ENCODE peak calls at places on chromosomes 16 and 17, in five cellular contexts. One of them, this sample, is unnamed.

GRCh38 chr17:80005360-80006338 is 30.0 kb downstream of the TBC1D16 start:
- DNase-seq in CD8-positive, alpha-beta memory T cell: peak; percentile 71
- DNase-seq in psoas muscle: peak; percentile 41
- DNase-seq in tibial artery: no peak
- DNase-seq in HT1080: peak; percentile 30
- DNase-seq in this sample: peak; percentile 66

GRCh38 chr16:89761304-89761922 is 40.1 kb downstream of the ZNF276 start:
- DNase-seq in CD8-positive, alpha-beta memory T cell: no peak
- DNase-seq in psoas muscle: no peak
- DNase-seq in tibial artery: no peak
- DNase-seq in HT1080: no peak
- DNase-seq in this sample: no peak

GRCh38 chr16:7513429-7513828 is 180.8 kb downstream of the RBFOX1 start:
- DNase-seq in CD8-positive, alpha-beta memory T cell: no peak
- DNase-seq in psoas muscle: no peak
- DNase-seq in tibial artery: no peak
- DNase-seq in HT1080: peak; percentile 27
- DNase-seq in this sample: no peak

GRCh38 chr16:78040396-78040795 is 18.0 kb downstream of the CLEC3A start:
- DNase-seq in CD8-positive, alpha-beta memory T cell: no peak
- DNase-seq in psoas muscle: no peak
- DNase-seq in tibial artery: no peak
- DNase-seq in HT1080: no peak
- DNase-seq in this sample: no peak

GRCh38 chr16:89155184-89155679 is 16.3 kb upstream of the CDH15 start:
- DNase-seq in CD8-positive, alpha-beta memory T cell: no peak
- DNase-seq in psoas muscle: peak; percentile 66
- DNase-seq in tibial artery: peak; percentile 66
- DNase-seq in HT1080: no peak
- DNase-seq in this sample: no peak

GRCh38 chr17:34613064-34614019 is 34.0 kb downstream of the TMEM132E start:
- DNase-seq in CD8-positive, alpha-beta memory T cell: no peak
- DNase-seq in psoas muscle: no peak
- DNase-seq in tibial artery: no peak
- DNase-seq in HT1080: no peak
- DNase-seq in this sample: no peak

GRCh38 chr17:54277868-54278267 is 455.1 kb downstream of the KIF2B start:
- DNase-seq in CD8-positive, alpha-beta memory T cell: no peak
- DNase-seq in psoas muscle: no peak
- DNase-seq in tibial artery: no peak
- DNase-seq in HT1080: no peak
- DNase-seq in this sample: no peak

GRCh38 chr17:77844681-77845080 is 113.8 kb upstream of the TNRC6C start:
- DNase-seq in CD8-positive, alpha-beta memory T cell: peak; percentile 3
- DNase-seq in psoas muscle: no peak
- DNase-seq in tibial artery: no peak
- DNase-seq in HT1080: no peak
- DNase-seq in this sample: peak; percentile 66

GRCh38 chr16:2015117-2015946 is 4.3 kb upstream of the NPW start:
- DNase-seq in CD8-positive, alpha-beta memory T cell: no peak
- DNase-seq in psoas muscle: no peak
- DNase-seq in tibial artery: no peak
- DNase-seq in HT1080: no peak
- DNase-seq in this sample: no peak

GRCh38 chr16:49622421-49623402 is 233.2 kb downstream of the ZNF423 start:
- DNase-seq in CD8-positive, alpha-beta memory T cell: no peak
- DNase-seq in psoas muscle: no peak
- DNase-seq in tibial artery: no peak
- DNase-seq in HT1080: no peak
- DNase-seq in this sample: no peak

GRCh38 chr17:36640836-36641235 is 39.5 kb downstream of the MRM1 start:
- DNase-seq in CD8-positive, alpha-beta memory T cell: no peak
- DNase-seq in psoas muscle: no peak
- DNase-seq in tibial artery: no peak
- DNase-seq in HT1080: no peak
- DNase-seq in this sample: no peak

GRCh38 chr17:16915752-16916556 is 56.0 kb downstream of the TNFRSF13B start:
- DNase-seq in CD8-positive, alpha-beta memory T cell: peak; percentile 44
- DNase-seq in psoas muscle: no peak
- DNase-seq in tibial artery: peak; percentile 57
- DNase-seq in HT1080: peak; percentile 50
- DNase-seq in this sample: peak; percentile 71

GRCh38 chr16:84087461-84088151 is 29.1 kb downstream of the MBTPS1 start:
- DNase-seq in CD8-positive, alpha-beta memory T cell: no peak
- DNase-seq in psoas muscle: no peak
- DNase-seq in tibial artery: no peak
- DNase-seq in HT1080: no peak
- DNase-seq in this sample: no peak

GRCh38 chr17:2685696-2686095 is 25.9 kb downstream of the CLUH start:
- DNase-seq in CD8-positive, alpha-beta memory T cell: no peak
- DNase-seq in psoas muscle: no peak
- DNase-seq in tibial artery: peak; percentile 24
- DNase-seq in HT1080: no peak
- DNase-seq in this sample: no peak

GRCh38 chr17:78588258-78589030 is 11.2 kb upstream of the DNAH17 start:
- DNase-seq in CD8-positive, alpha-beta memory T cell: no peak
- DNase-seq in psoas muscle: no peak
- DNase-seq in tibial artery: no peak
- DNase-seq in HT1080: no peak
- DNase-seq in this sample: peak; percentile 48

GRCh38 chr16:23679274-23679985 is 741 bp downstream of the PLK1 start:
- DNase-seq in CD8-positive, alpha-beta memory T cell: no peak
- DNase-seq in psoas muscle: no peak
- DNase-seq in tibial artery: no peak
- DNase-seq in HT1080: peak; percentile 66
- DNase-seq in this sample: no peak

GRCh38 chr16:85293899-85294642 is 181.8 kb upstream of the CIBAR2 start:
- DNase-seq in CD8-positive, alpha-beta memory T cell: no peak
- DNase-seq in psoas muscle: peak; percentile 63
- DNase-seq in tibial artery: no peak
- DNase-seq in HT1080: no peak
- DNase-seq in this sample: no peak

GRCh38 chr17:48901241-48901640 is 7.0 kb upstream of the UBE2Z start:
- DNase-seq in CD8-positive, alpha-beta memory T cell: no peak
- DNase-seq in psoas muscle: no peak
- DNase-seq in tibial artery: no peak
- DNase-seq in HT1080: no peak
- DNase-seq in this sample: no peak

GRCh38 chr17:72219824-72220473 is 99.1 kb downstream of the SOX9 start:
- DNase-seq in CD8-positive, alpha-beta memory T cell: no peak
- DNase-seq in psoas muscle: no peak
- DNase-seq in tibial artery: no peak
- DNase-seq in HT1080: no peak
- DNase-seq in this sample: no peak

GRCh38 chr16:78939600-78939999 is 660.9 kb downstream of the MAF start:
- DNase-seq in CD8-positive, alpha-beta memory T cell: no peak
- DNase-seq in psoas muscle: no peak
- DNase-seq in tibial artery: no peak
- DNase-seq in HT1080: no peak
- DNase-seq in this sample: no peak

GRCh38 chr16:83953796-83954576 is 946 bp downstream of the OSGIN1 start:
- DNase-seq in CD8-positive, alpha-beta memory T cell: no peak
- DNase-seq in psoas muscle: no peak
- DNase-seq in tibial artery: no peak
- DNase-seq in HT1080: peak; percentile 48
- DNase-seq in this sample: no peak

GRCh38 chr16:89357460-89357859 is 132.9 kb downstream of the ANKRD11 start:
- DNase-seq in CD8-positive, alpha-beta memory T cell: no peak
- DNase-seq in psoas muscle: peak; percentile 63
- DNase-seq in tibial artery: no peak
- DNase-seq in HT1080: no peak
- DNase-seq in this sample: peak; percentile 71

This sample was measured in aorta.